ENCODE peak calls at places on chromosomes 12 and 14, in seven cellular contexts. J is activated naive CD4-positive, alpha-beta T cell treated with anti-CD3 and anti-CD28 coated beads for 36 hours; Z is effector CD8-positive, alpha-beta T cell; H is activated gamma-delta T cell treated with anti-CD3 and anti-CD28 coated beads, Interleukin-2, amount 50 U/mL, for 16 hours; X is NCI-H1436 treated with DMSO at 0.1 percent for 48 hours; S is stimulated activated CD8-positive, alpha-beta memory T cell treated with anti-CD3 and anti-CD28 coated beads, Interleukin-15, amount 100 ng/mL, for 24 hours; K is NAMALWA. U is an unnamed sample.

GRCh38 chr12:105738036-105738435 is 400.7 kb downstream of the NUAK1 start:
- DNase-seq in Z (no peak), J (no peak), K (no peak), X (no peak), S (no peak), H (no peak), U (no peak)

GRCh38 chr12:12561305-12562015 is 1.2 kb downstream of the DUSP16 start:
- DNase-seq in K (peak), J (peak), H (peak), S (no peak), X (no peak), Z (peak), U (peak)

GRCh38 chr14:61508526-61508925 is 186.8 kb upstream of the HIF1A start:
- DNase-seq in Z (no peak), H (no peak), S (no peak), J (no peak), X (no peak), K (no peak), U (no peak)

GRCh38 chr14:104794641-104795467 is 694 bp downstream of the AKT1 start:
- DNase-seq in J (peak), Z (no peak), X (no peak), H (no peak), K (no peak), S (no peak), U (peak)

GRCh38 chr12:54019111-54019811 is 9.0 kb upstream of the HOXC6 start:
- DNase-seq in Z (no peak), J (no peak), S (no peak), K (no peak), H (no peak), X (no peak), U (no peak)

GRCh38 chr14:23040100-23040499 is 1.9 kb upstream of the PSMB11 start:
- DNase-seq in H (no peak), K (no peak), S (no peak), X (no peak), Z (no peak), J (no peak), U (no peak)

GRCh38 chr12:124334976-124335375 is 40.1 kb downstream of the RFLNA start:
- DNase-seq in J (no peak), K (no peak), X (no peak), S (no peak), H (no peak), Z (no peak), U (no peak)

GRCh38 chr12:132341318-132342050 is 12.1 kb upstream of the GALNT9 start:
- DNase-seq in K (no peak), J (no peak), Z (no peak), H (no peak), S (no peak), X (no peak), U (no peak)

GRCh38 chr12:6834873-6835272 is 5.9 kb upstream of the GNB3 start:
- DNase-seq in X (no peak), J (no peak), Z (no peak), H (no peak), K (no peak), S (no peak), U (no peak)

GRCh38 chr14:102403028-102403427 is 40.3 kb downstream of the TECPR2 start:
- DNase-seq in K (no peak), X (no peak), H (no peak), Z (no peak), J (no peak), S (no peak), U (no peak)

GRCh38 chr12:49552014-49552413 is 13.2 kb downstream of the KCNH3 start:
- DNase-seq in Z (no peak), H (no peak), X (no peak), J (no peak), K (no peak), S (no peak), U (no peak)